ENCODE peak calls at places on chromosome 22, in ten cellular contexts. R is IMR-90; C is hippocampal formation; A is Right ventricle myocardium superior; U is tibial nerve; D is uterus; T is HTR-8/SVneo; V is T-helper 22 cell; X is stimulated activated CD4-positive, alpha-beta T cell treated with anti-CD3 and anti-CD28 coated beads, TNF-alpha, amount 100 ng/mL, for 24 hours; P is ACHN. M is an unnamed sample.

GRCh38 chr22:47395481-47395880 is 633.0 kb downstream of the TBC1D22A start:
- DNase-seq in P (no peak), X (no peak), C (no peak), T (no peak), U (no peak), V (no peak), R (peak), A (no peak), D (no peak), M (peak)

GRCh38 chr22:19004471-19004870 is 68.4 kb upstream of the PRODH start:
- DNase-seq in D (no peak), V (no peak), U (no peak), T (no peak), A (no peak), P (no peak), R (no peak), C (no peak), X (no peak), M (no peak)

GRCh38 chr22:41564563-41564962 is 3.8 kb downstream of the CSDC2 start:
- DNase-seq in D (no peak), A (no peak), P (no peak), T (no peak), V (no peak), C (no peak), X (no peak), R (peak), U (no peak), M (no peak)

GRCh38 chr22:20497426-20497825 is 1.8 kb upstream of the KLHL22 start:
- DNase-seq in R (no peak), D (no peak), X (no peak), P (no peak), U (no peak), T (no peak), V (no peak), A (no peak), C (no peak), M (no peak)

GRCh38 chr22:43239102-43239875 is 52.4 kb upstream of the TTLL12 start:
- DNase-seq in X (no peak), D (peak), A (peak), T (no peak), C (no peak), V (no peak), P (no peak), R (no peak), U (no peak), M (no peak)

GRCh38 chr22:41596776-41597634 is 7.4 kb upstream of the PMM1 start:
- DNase-seq in U (peak), C (peak), T (peak), X (no peak), R (peak), A (peak), P (peak), D (no peak), V (no peak), M (peak)

GRCh38 chr22:46079861-46080821 is 70.2 kb upstream of the PPARA start:
- DNase-seq in V (no peak), X (no peak), U (peak), A (peak), D (peak), T (no peak), C (peak), P (peak), R (no peak), M (peak)

GRCh38 chr22:38481162-38481870 is 13.4 kb downstream of the KDELR3 start:
- DNase-seq in A (no peak), V (no peak), X (no peak), D (no peak), T (no peak), U (no peak), R (no peak), C (no peak), P (no peak), M (no peak)

GRCh38 chr22:37416806-37417205 is 10.5 kb downstream of the ELFN2 start:
- DNase-seq in P (no peak), R (no peak), C (peak), U (no peak), V (no peak), A (no peak), T (no peak), D (no peak), X (no peak), M (no peak)

GRCh38 chr22:20965104-20965887 is 1.8 kb upstream of the AIFM3 start:
- DNase-seq in R (no peak), X (no peak), P (no peak), V (no peak), U (no peak), C (no peak), A (peak), T (no peak), D (no peak), M (no peak)

GRCh38 chr22:27801616-27802388 is at the start of gene MN1:
- DNase-seq in A (peak), C (peak), U (peak), V (peak), D (no peak), R (peak), T (peak), X (no peak), P (peak), M (peak)

GRCh38 chr22:24950272-24950902 is 2.1 kb upstream of the KIAA1671 start:
- DNase-seq in C (no peak), R (peak), P (no peak), U (no peak), X (no peak), V (no peak), D (no peak), A (no peak), T (no peak), M (peak)

GRCh38 chr22:47116426-47117341 is 354.2 kb downstream of the TBC1D22A start:
- DNase-seq in P (no peak), D (no peak), U (no peak), C (no peak), V (no peak), X (no peak), A (no peak), T (no peak), R (no peak), M (no peak)

GRCh38 chr22:31313366-31314147 is 21.3 kb upstream of the PIK3IP1 start:
- DNase-seq in A (peak), V (no peak), D (peak), T (peak), U (peak), X (no peak), C (peak), P (peak), R (peak), M (peak)

GRCh38 chr22:46449974-46450745 is 87.3 kb downstream of the CELSR1 start:
- DNase-seq in U (no peak), X (no peak), T (no peak), R (no peak), C (no peak), P (no peak), A (no peak), V (no peak), D (no peak), M (no peak)

GRCh38 chr22:41003041-41003440 is 51.9 kb downstream of the RBX1 start:
- DNase-seq in A (no peak), R (no peak), P (no peak), V (no peak), U (no peak), C (no peak), T (no peak), X (no peak), D (no peak), M (no peak)

GRCh38 chr22:35517207-35517606 is 23.4 kb upstream of the RASD2 start:
- DNase-seq in X (no peak), U (no peak), A (no peak), C (no peak), T (no peak), R (no peak), D (no peak), P (no peak), V (no peak), M (no peak)

GRCh38 chr22:46293591-46294260 is 2.9 kb upstream of the GTSE1 start:
- DNase-seq in A (peak), T (no peak), P (no peak), R (peak), U (peak), V (no peak), C (peak), D (no peak), X (no peak), M (no peak)

GRCh38 chr22:16774911-16775529 is 50.2 kb downstream of the XKR3 start:
- DNase-seq in D (no peak), V (no peak), A (no peak), X (no peak), C (no peak), T (no peak), U (no peak), R (no peak), P (no peak), M (no peak)

GRCh38 chr22:43783777-43784176 is 28.3 kb downstream of the EFCAB6 start:
- DNase-seq in X (no peak), D (no peak), T (no peak), R (no peak), A (no peak), P (no peak), C (no peak), U (no peak), V (no peak), M (peak)

GRCh38 chr22:36565686-36566085 is 36.7 kb upstream of the EIF3D start:
- DNase-seq in X (no peak), D (no peak), V (no peak), U (no peak), C (no peak), A (no peak), P (no peak), R (no peak), T (peak), M (no peak)

GRCh38 chr22:17717708-17718107 is 56.6 kb downstream of the BID start:
- DNase-seq in P (no peak), V (no peak), X (no peak), R (peak), T (no peak), U (no peak), A (no peak), D (no peak), C (no peak), M (no peak)

GRCh38 chr22:20610243-20610686 is 102.9 kb downstream of the MED15 start:
- DNase-seq in T (no peak), R (no peak), V (no peak), D (no peak), C (no peak), U (no peak), A (no peak), X (no peak), P (no peak), M (no peak)

GRCh38 chr22:46827781-46828180 is 65.3 kb downstream of the TBC1D22A start:
- DNase-seq in U (no peak), X (no peak), R (no peak), D (no peak), P (no peak), C (no peak), T (no peak), V (no peak), A (no peak), M (peak)

GRCh38 chr22:47575291-47575690 is 812.8 kb downstream of the TBC1D22A start:
- DNase-seq in A (no peak), T (no peak), R (no peak), C (no peak), P (no peak), U (no peak), X (no peak), D (no peak), V (no peak), M (no peak)

GRCh38 chr22:17007257-17007656 is 765 bp downstream of the GAB4 start:
- DNase-seq in C (no peak), D (no peak), V (no peak), R (no peak), U (no peak), T (no peak), A (no peak), X (no peak), P (no peak), M (no peak)

GRCh38 chr22:48396785-48397530 is 1430.7 kb downstream of the BRD1 start:
- DNase-seq in P (no peak), R (no peak), U (no peak), V (no peak), X (no peak), T (no peak), A (no peak), D (no peak), C (no peak), M (no peak)

GRCh38 chr22:48884292-48884691 is 943.4 kb downstream of the BRD1 start:
- DNase-seq in R (no peak), U (no peak), V (no peak), X (no peak), T (no peak), C (no peak), A (peak), D (no peak), P (no peak), M (no peak)

GRCh38 chr22:24325105-24325757 is 54.6 kb downstream of the SPECC1L start:
- DNase-seq in C (no peak), A (no peak), V (no peak), T (peak), R (peak), X (no peak), U (peak), D (no peak), P (peak), M (peak)

GRCh38 chr22:46071451-46072029 is 78.8 kb upstream of the PPARA start:
- DNase-seq in U (peak), X (no peak), D (peak), P (peak), R (peak), C (peak), A (peak), T (peak), V (peak), M (peak)

GRCh38 chr22:40077646-40078016 is 82.9 kb downstream of the FAM83F start:
- DNase-seq in A (no peak), U (no peak), X (no peak), C (no peak), P (no peak), T (no peak), D (no peak), R (no peak), V (no peak), M (no peak)

GRCh38 chr22:50012201-50013181 is at the start of gene IL17REL:
- DNase-seq in P (no peak), R (peak), A (peak), U (no peak), X (no peak), C (no peak), V (no peak), D (no peak), T (no peak), M (no peak)

GRCh38 chr22:31615481-31615840 is 46.6 kb downstream of the PISD start:
- DNase-seq in T (no peak), A (no peak), X (no peak), U (no peak), P (no peak), V (no peak), D (no peak), C (no peak), R (no peak), M (no peak)

M was measured in A549.